ENCODE peak calls at places on chromosomes 16 and 17, in nine cellular contexts. One of them, this sample, is unnamed.
A peak's percentile ranks its signal among the peaks of the same experiment; 100 is the strongest.

GRCh38 chr17:10999484-10999883 is 161.6 kb upstream of the PIRT start:
- DNase-seq in RWPE2: no peak
- DNase-seq in tibial nerve: no peak
- DNase-seq in left lung: no peak
- DNase-seq in body of pancreas: no peak
- DNase-seq in stomach: no peak
- DNase-seq in GM12878: no peak
- DNase-seq in AG04449: no peak
- DNase-seq in transverse colon: no peak
- DNase-seq in this sample: no peak

GRCh38 chr16:56667581-56668571 is at the start of gene MT1G:
- DNase-seq in stomach: peak; percentile 87
- DNase-seq in left lung: peak; percentile 83
- DNase-seq in body of pancreas: peak; percentile 91
- DNase-seq in transverse colon: peak; percentile 74
- DNase-seq in GM12878: no peak
- DNase-seq in RWPE2: no peak
- DNase-seq in tibial nerve: no peak
- DNase-seq in AG04449: no peak
- DNase-seq in this sample: peak; percentile 59

GRCh38 chr16:6947291-6947690 is 385.4 kb upstream of the RBFOX1 start:
- DNase-seq in transverse colon: no peak
- DNase-seq in stomach: no peak
- DNase-seq in left lung: no peak
- DNase-seq in tibial nerve: no peak
- DNase-seq in GM12878: no peak
- DNase-seq in body of pancreas: no peak
- DNase-seq in RWPE2: no peak
- DNase-seq in AG04449: no peak
- DNase-seq in this sample: no peak

GRCh38 chr16:65333298-65333697 is 211.4 kb upstream of the CDH11 start:
- DNase-seq in RWPE2: no peak
- DNase-seq in GM12878: no peak
- DNase-seq in body of pancreas: no peak
- DNase-seq in transverse colon: no peak
- DNase-seq in left lung: no peak
- DNase-seq in tibial nerve: no peak
- DNase-seq in AG04449: no peak
- DNase-seq in stomach: no peak
- DNase-seq in this sample: no peak

GRCh38 chr16:66735891-66736290 is 15.5 kb downstream of the DYNC1LI2 start:
- DNase-seq in left lung: no peak
- DNase-seq in RWPE2: no peak
- DNase-seq in AG04449: no peak
- DNase-seq in stomach: no peak
- DNase-seq in body of pancreas: no peak
- DNase-seq in tibial nerve: no peak
- DNase-seq in transverse colon: no peak
- DNase-seq in GM12878: no peak
- DNase-seq in this sample: no peak

GRCh38 chr16:73095885-73096341 is 48.0 kb upstream of the ZFHX3 start:
- DNase-seq in AG04449: no peak
- DNase-seq in left lung: no peak
- DNase-seq in body of pancreas: no peak
- DNase-seq in tibial nerve: no peak
- DNase-seq in stomach: no peak
- DNase-seq in transverse colon: no peak
- DNase-seq in GM12878: no peak
- DNase-seq in RWPE2: no peak
- DNase-seq in this sample: no peak

GRCh38 chr17:45700171-45701090 is 83.7 kb upstream of the CRHR1 start:
- DNase-seq in GM12878: no peak
- DNase-seq in left lung: no peak
- DNase-seq in stomach: no peak
- DNase-seq in tibial nerve: no peak
- DNase-seq in body of pancreas: no peak
- DNase-seq in RWPE2: peak; percentile 15
- DNase-seq in AG04449: no peak
- DNase-seq in transverse colon: no peak
- DNase-seq in this sample: no peak

GRCh38 chr17:14417336-14417735 is 116.5 kb downstream of the HS3ST3B1 start:
- DNase-seq in body of pancreas: no peak
- DNase-seq in left lung: no peak
- DNase-seq in RWPE2: no peak
- DNase-seq in stomach: no peak
- DNase-seq in transverse colon: no peak
- DNase-seq in tibial nerve: no peak
- DNase-seq in GM12878: no peak
- DNase-seq in AG04449: no peak
- DNase-seq in this sample: no peak

GRCh38 chr17:34259151-34259550 is 4.1 kb downstream of the CCL2 start:
- DNase-seq in transverse colon: no peak
- DNase-seq in left lung: no peak
- DNase-seq in RWPE2: no peak
- DNase-seq in body of pancreas: no peak
- DNase-seq in tibial nerve: no peak
- DNase-seq in stomach: no peak
- DNase-seq in AG04449: no peak
- DNase-seq in GM12878: no peak
- DNase-seq in this sample: no peak

GRCh38 chr17:40311575-40311974 is 2.6 kb downstream of the RARA start:
- DNase-seq in GM12878: no peak
- DNase-seq in transverse colon: peak; percentile 68
- DNase-seq in AG04449: no peak
- DNase-seq in tibial nerve: no peak
- DNase-seq in RWPE2: no peak
- DNase-seq in left lung: peak; percentile 85
- DNase-seq in body of pancreas: no peak
- DNase-seq in stomach: peak; percentile 61
- DNase-seq in this sample: peak; percentile 76

GRCh38 chr17:80855968-80856862 is 135.4 kb upstream of the CHMP6 start:
- DNase-seq in tibial nerve: no peak
- DNase-seq in stomach: peak; percentile 50
- DNase-seq in RWPE2: peak; percentile 97
- DNase-seq in GM12878: peak; percentile 77
- DNase-seq in left lung: peak; percentile 85
- DNase-seq in AG04449: peak; percentile 96
- DNase-seq in transverse colon: peak; percentile 46
- DNase-seq in body of pancreas: no peak
- DNase-seq in this sample: no peak

GRCh38 chr16:72985148-72985882 is 62.6 kb downstream of the ZFHX3 start:
- DNase-seq in transverse colon: no peak
- DNase-seq in left lung: no peak
- DNase-seq in RWPE2: peak; percentile 22
- DNase-seq in GM12878: no peak
- DNase-seq in tibial nerve: peak; percentile 94
- DNase-seq in AG04449: peak; percentile 69
- DNase-seq in body of pancreas: no peak
- DNase-seq in stomach: no peak
- DNase-seq in this sample: no peak

GRCh38 chr17:7383742-7384488 is 3.0 kb downstream of the TNK1 start:
- DNase-seq in body of pancreas: no peak
- DNase-seq in tibial nerve: no peak
- DNase-seq in RWPE2: no peak
- DNase-seq in GM12878: no peak
- DNase-seq in left lung: peak; percentile 86
- DNase-seq in AG04449: no peak
- DNase-seq in transverse colon: peak; percentile 54
- DNase-seq in stomach: peak; percentile 34
- DNase-seq in this sample: peak; percentile 51

GRCh38 chr16:56965939-56966515 is 4.3 kb downstream of the CETP start:
- DNase-seq in left lung: no peak
- DNase-seq in RWPE2: no peak
- DNase-seq in body of pancreas: no peak
- DNase-seq in stomach: no peak
- DNase-seq in tibial nerve: no peak
- DNase-seq in transverse colon: no peak
- DNase-seq in AG04449: no peak
- DNase-seq in GM12878: no peak
- DNase-seq in this sample: no peak

GRCh38 chr17:65131946-65132345 is 5.2 kb upstream of the RGS9 start:
- DNase-seq in stomach: no peak
- DNase-seq in left lung: no peak
- DNase-seq in tibial nerve: no peak
- DNase-seq in AG04449: peak; percentile 59
- DNase-seq in transverse colon: no peak
- DNase-seq in GM12878: no peak
- DNase-seq in body of pancreas: no peak
- DNase-seq in RWPE2: no peak
- DNase-seq in this sample: no peak

GRCh38 chr16:70728145-70728544 is 42.3 kb upstream of the MTSS2 start:
- DNase-seq in stomach: no peak
- DNase-seq in left lung: no peak
- DNase-seq in RWPE2: no peak
- DNase-seq in transverse colon: no peak
- DNase-seq in body of pancreas: no peak
- DNase-seq in GM12878: no peak
- DNase-seq in AG04449: no peak
- DNase-seq in tibial nerve: no peak
- DNase-seq in this sample: no peak

GRCh38 chr17:546456-546855 is 168.2 kb downstream of the VPS53 start:
- DNase-seq in AG04449: no peak
- DNase-seq in tibial nerve: no peak
- DNase-seq in left lung: no peak
- DNase-seq in GM12878: no peak
- DNase-seq in transverse colon: no peak
- DNase-seq in stomach: no peak
- DNase-seq in RWPE2: no peak
- DNase-seq in body of pancreas: no peak
- DNase-seq in this sample: no peak

GRCh38 chr16:85104821-85105391 is 7.4 kb downstream of the CIBAR2 start:
- DNase-seq in AG04449: no peak
- DNase-seq in body of pancreas: no peak
- DNase-seq in stomach: no peak
- DNase-seq in tibial nerve: no peak
- DNase-seq in RWPE2: no peak
- DNase-seq in transverse colon: peak; percentile 21
- DNase-seq in left lung: no peak
- DNase-seq in GM12878: peak; percentile 21
- DNase-seq in this sample: peak; percentile 72

GRCh38 chr16:10936585-10936984 is 5.7 kb downstream of the DEXI start:
- DNase-seq in tibial nerve: no peak
- DNase-seq in RWPE2: no peak
- DNase-seq in GM12878: no peak
- DNase-seq in stomach: no peak
- DNase-seq in transverse colon: no peak
- DNase-seq in body of pancreas: no peak
- DNase-seq in AG04449: no peak
- DNase-seq in left lung: no peak
- DNase-seq in this sample: no peak

GRCh38 chr16:70553175-70553574 is 29.6 kb downstream of the SF3B3 start:
- DNase-seq in GM12878: no peak
- DNase-seq in RWPE2: no peak
- DNase-seq in tibial nerve: no peak
- DNase-seq in left lung: no peak
- DNase-seq in AG04449: no peak
- DNase-seq in transverse colon: no peak
- DNase-seq in body of pancreas: no peak
- DNase-seq in stomach: no peak
- DNase-seq in this sample: no peak

GRCh38 chr17:61387011-61387410 is 12.6 kb upstream of the TBX2 start:
- DNase-seq in stomach: no peak
- DNase-seq in transverse colon: no peak
- DNase-seq in AG04449: no peak
- DNase-seq in GM12878: no peak
- DNase-seq in body of pancreas: no peak
- DNase-seq in RWPE2: no peak
- DNase-seq in tibial nerve: no peak
- DNase-seq in left lung: peak; percentile 29
- DNase-seq in this sample: peak; percentile 24

GRCh38 chr17:80883831-80884735 is 107.6 kb upstream of the CHMP6 start:
- DNase-seq in RWPE2: peak; percentile 67
- DNase-seq in GM12878: no peak
- DNase-seq in left lung: peak; percentile 67
- DNase-seq in AG04449: no peak
- DNase-seq in transverse colon: no peak
- DNase-seq in tibial nerve: no peak
- DNase-seq in stomach: no peak
- DNase-seq in body of pancreas: no peak
- DNase-seq in this sample: peak; percentile 42

GRCh38 chr17:21058098-21058893 is 15.5 kb upstream of the USP22 start:
- DNase-seq in tibial nerve: no peak
- DNase-seq in left lung: no peak
- DNase-seq in RWPE2: no peak
- DNase-seq in GM12878: no peak
- DNase-seq in stomach: no peak
- DNase-seq in body of pancreas: no peak
- DNase-seq in AG04449: no peak
- DNase-seq in transverse colon: no peak
- DNase-seq in this sample: no peak
- TF ChIP-seq CTCF in tibial nerve: no peak
- TF ChIP-seq CTCF in left lung: no peak
- TF ChIP-seq CTCF in RWPE2: peak; percentile 18
- TF ChIP-seq CTCF in GM12878: no peak
- TF ChIP-seq CTCF in stomach: no peak
- TF ChIP-seq CTCF in body of pancreas: no peak
- TF ChIP-seq CTCF in AG04449: peak; percentile 28
- TF ChIP-seq CTCF in transverse colon: no peak
- TF ChIP-seq CTCF in this sample: no peak

GRCh38 chr17:82536220-82537201 is 17.0 kb downstream of the FOXK2 start:
- DNase-seq in AG04449: no peak
- DNase-seq in RWPE2: no peak
- DNase-seq in transverse colon: no peak
- DNase-seq in GM12878: no peak
- DNase-seq in stomach: peak; percentile 45
- DNase-seq in tibial nerve: peak; percentile 52
- DNase-seq in body of pancreas: no peak
- DNase-seq in left lung: peak; percentile 15
- DNase-seq in this sample: peak; percentile 67
- H3K4me3 ChIP-seq in AG04449: peak overlapping the region; percentile 33
- H3K4me3 ChIP-seq in RWPE2: no peak overlapping the region
- H3K4me3 ChIP-seq in transverse colon: no peak overlapping the region
- H3K4me3 ChIP-seq in GM12878: no peak overlapping the region
- H3K4me3 ChIP-seq in stomach: no peak overlapping the region
- H3K4me3 ChIP-seq in tibial nerve: peak overlapping the region; percentile 10
- H3K4me3 ChIP-seq in body of pancreas: no peak overlapping the region
- H3K4me3 ChIP-seq in left lung: no peak overlapping the region
- H3K4me3 ChIP-seq in this sample: peak overlapping the region; percentile 17

DNA sequence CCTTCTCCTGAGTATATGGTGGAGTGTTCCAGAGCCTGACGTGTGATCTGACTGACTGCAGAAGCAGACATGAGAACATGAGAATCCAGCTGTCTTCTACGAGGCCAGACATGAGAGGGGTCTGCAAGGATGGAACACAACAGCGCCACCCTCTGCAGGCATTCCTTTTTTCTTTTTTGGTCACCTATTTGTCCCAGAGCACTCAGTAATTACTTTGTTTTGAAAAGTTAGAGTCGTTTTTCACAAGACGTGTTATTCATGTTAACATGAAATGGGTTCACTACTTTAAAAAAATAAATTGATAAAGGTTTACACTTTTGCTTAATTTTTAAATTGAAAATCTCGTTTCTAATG is 43.8 kb upstream of the ATP2A3 start:
- DNase-seq in stomach: no peak
- DNase-seq in transverse colon: no peak
- DNase-seq in RWPE2: no peak
- DNase-seq in body of pancreas: no peak
- DNase-seq in tibial nerve: no peak
- DNase-seq in AG04449: no peak
- DNase-seq in GM12878: no peak
- DNase-seq in left lung: no peak
- DNase-seq in this sample: no peak
- TF ChIP-seq CTCF in stomach: no peak
- TF ChIP-seq CTCF in transverse colon: no peak
- TF ChIP-seq CTCF in RWPE2: no peak
- TF ChIP-seq CTCF in body of pancreas: no peak
- TF ChIP-seq CTCF in tibial nerve: no peak
- TF ChIP-seq CTCF in AG04449: no peak
- TF ChIP-seq CTCF in GM12878: no peak
- TF ChIP-seq CTCF in left lung: no peak
- TF ChIP-seq CTCF in this sample: no peak

GRCh38 chr16:24993722-24994686 is 21.2 kb downstream of the ARHGAP17 start:
- DNase-seq in stomach: no peak
- DNase-seq in left lung: no peak
- DNase-seq in RWPE2: no peak
- DNase-seq in GM12878: no peak
- DNase-seq in AG04449: peak; percentile 85
- DNase-seq in body of pancreas: no peak
- DNase-seq in transverse colon: peak; percentile 59
- DNase-seq in tibial nerve: no peak
- DNase-seq in this sample: no peak
- H3K4me3 ChIP-seq in stomach: no peak overlapping the region
- H3K4me3 ChIP-seq in left lung: no peak overlapping the region
- H3K4me3 ChIP-seq in RWPE2: no peak overlapping the region
- H3K4me3 ChIP-seq in GM12878: peak overlapping the region; percentile 58
- H3K4me3 ChIP-seq in AG04449: peak overlapping the region; percentile 10
- H3K4me3 ChIP-seq in body of pancreas: no peak overlapping the region
- H3K4me3 ChIP-seq in transverse colon: no peak overlapping the region
- H3K4me3 ChIP-seq in tibial nerve: no peak overlapping the region
- H3K4me3 ChIP-seq in this sample: no peak overlapping the region

This sample was measured in lower lobe of right lung.